ENCODE peak calls at places on chromosome X, in six cellular contexts. H is non-pigmented ciliary epithelial cell; A is GM23338; S is choroid plexus epithelial cell; B is stimulated activated CD4-positive, alpha-beta T cell treated with anti-CD3 and anti-CD28 coated beads, Interleukin-1b, Interleukin-23, amount 100 ng/mL, for 4 hours; P is NCI-H2171. T is an unnamed sample.

GRCh38 chrX:107567370-107567769 is 60.9 kb upstream of the PRPS1 start:
- DNase-seq in B (no peak), H (no peak), A (no peak), S (no peak), P (no peak), T (no peak)

GRCh38 chrX:40290519-40290918 is 192.8 kb upstream of the BCOR start:
- DNase-seq in A (no peak), P (no peak), H (no peak), B (no peak), S (no peak), T (no peak)

GRCh38 chrX:20653070-20653469 is 386.4 kb upstream of the RPS6KA3 start:
- DNase-seq in A (no peak), H (no peak), B (no peak), S (no peak), P (no peak), T (no peak)

GRCh38 chrX:134460861-134461218 is 875 bp downstream of the HPRT1 start:
- DNase-seq in A (peak; percentile 17), S (peak; percentile 10), P (no peak), H (no peak), B (no peak), T (no peak)

GRCh38 chrX:136467321-136467720 is 20.4 kb upstream of the BRS3 start:
- DNase-seq in B (no peak), H (no peak), P (no peak), S (no peak), A (no peak), T (no peak)

GRCh38 chrX:40266490-40267333 is 169.0 kb upstream of the BCOR start:
- DNase-seq in S (peak; percentile 72), B (peak; percentile 42), P (peak; percentile 60), A (peak; percentile 82), H (no peak), T (peak; percentile 44)

GRCh38 chrX:91414710-91415109 is 19.9 kb upstream of the PABPC5 start:
- DNase-seq in S (no peak), A (peak; percentile 45), P (no peak), H (no peak), B (no peak), T (no peak)

GRCh38 chrX:3371163-3371562 is 24.7 kb upstream of the MXRA5 start:
- DNase-seq in B (no peak), P (no peak), S (no peak), H (no peak), A (no peak), T (no peak)

GRCh38 chrX:46757593-46757992 is 1.3 kb downstream of the SLC9A7 start:
- DNase-seq in S (no peak), H (no peak), A (no peak), P (no peak), B (no peak), T (no peak)

GRCh38 chrX:16114640-16115039 is 8.7 kb upstream of the GRPR start:
- DNase-seq in A (no peak), P (no peak), B (no peak), H (peak; percentile 30), S (peak; percentile 84), T (no peak)

GRCh38 chrX:132592880-132593279 is 104.0 kb upstream of the MBNL3 start:
- DNase-seq in S (peak; percentile 26), B (no peak), H (no peak), P (no peak), A (peak; percentile 49), T (no peak)

GRCh38 chrX:46601283-46601682 is 27.7 kb downstream of the CHST7 start:
- DNase-seq in H (peak; percentile 35), B (no peak), P (no peak), S (peak; percentile 76), A (no peak), T (no peak)

GRCh38 chrX:21657318-21658151 is 595 bp downstream of the KLHL34 start:
- DNase-seq in B (no peak), S (no peak), A (peak; percentile 40), P (no peak), H (no peak), T (no peak)

GRCh38 chrX:141439651-141440050 is 144.9 kb downstream of the SPANXA1 start:
- DNase-seq in A (no peak), P (no peak), H (no peak), B (no peak), S (peak; percentile 1), T (no peak)

GRCh38 chrX:8783100-8784098 is 17.8 kb downstream of the FAM9A start:
- DNase-seq in B (peak; percentile 8), H (no peak), P (no peak), S (peak; percentile 12), A (peak; percentile 79), T (no peak)

T was measured in prostate gland.